ENCODE peak calls at places on chromosomes 12 and 14, in six cellular contexts. F, S, M, Z, D and B are unnamed samples.

GRCh38 chr14:87264796-87265195 is 728.2 kb downstream of the GALC start:
- DNase-seq in F (no peak), D (no peak), S (no peak), Z (no peak), M (no peak), B (no peak)

GRCh38 chr12:26937443-26937862 is 328 bp downstream of the INTS13 start:
- DNase-seq in F (no peak), M (no peak), Z (no peak), S (no peak), D (no peak), B (no peak)

GRCh38 chr14:85471744-85472143 is 58.2 kb upstream of the FLRT2 start:
- DNase-seq in F (peak), D (no peak), M (no peak), S (no peak), Z (no peak), B (no peak)

GRCh38 chr12:78519422-78519821 is 345.2 kb upstream of the SYT1 start:
- DNase-seq in D (no peak), Z (no peak), S (no peak), F (peak), M (no peak), B (no peak)

GRCh38 chr12:126554599-126554998 is 1489.4 kb downstream of the AACS start:
- DNase-seq in S (no peak), M (no peak), F (no peak), D (no peak), Z (no peak), B (no peak)

GRCh38 chr12:13223941-13224340 is 27.4 kb downstream of the EMP1 start:
- DNase-seq in M (no peak), D (no peak), Z (no peak), S (no peak), F (no peak), B (no peak)

GRCh38 chr12:56099787-56100186 is 4.6 kb upstream of the PA2G4 start:
- DNase-seq in D (no peak), Z (no peak), F (no peak), M (no peak), S (no peak), B (no peak)

GRCh38 chr14:74140374-74140850 is 55.7 kb downstream of the LIN52 start:
- DNase-seq in F (no peak), D (no peak), S (no peak), Z (no peak), M (peak), B (peak)

GRCh38 chr14:105325716-105326567 is 11.4 kb downstream of the PACS2 start:
- DNase-seq in Z (no peak), S (no peak), F (peak), M (no peak), D (no peak), B (no peak)

GRCh38 chr12:93833946-93834345 is 156.8 kb downstream of the CRADD start:
- DNase-seq in F (no peak), S (no peak), Z (no peak), M (no peak), D (no peak), B (no peak)

GRCh38 chr12:65123435-65124063 is 2.4 kb upstream of the WIF1 start:
- DNase-seq in F (no peak), S (no peak), Z (no peak), D (no peak), M (no peak), B (no peak)

GRCh38 chr12:125552223-125552747 is 487.1 kb downstream of the AACS start:
- DNase-seq in M (no peak), S (no peak), F (no peak), Z (no peak), D (no peak), B (no peak)

GRCh38 chr14:82655770-82656169 is 1122.1 kb upstream of the SEL1L start:
- DNase-seq in Z (no peak), F (no peak), M (no peak), D (no peak), S (no peak), B (no peak)

GRCh38 chr14:52068741-52069616 is at the start of gene NID2:
- DNase-seq in F (peak), D (peak), M (peak), S (no peak), Z (peak), B (no peak)

GRCh38 chr12:62865860-62866407 is 69.0 kb downstream of the PPM1H start:
- DNase-seq in M (no peak), S (peak), Z (no peak), D (no peak), F (no peak), B (no peak)

GRCh38 chr12:81416571-81416970 is 338.7 kb downstream of the ACSS3 start:
- DNase-seq in Z (no peak), M (no peak), S (no peak), F (no peak), D (no peak), B (no peak)

GRCh38 chr12:85441740-85442139 is 161.7 kb downstream of the ALX1 start:
- DNase-seq in Z (no peak), F (no peak), M (no peak), D (no peak), S (peak), B (no peak)

GRCh38 chr14:66624319-66624937 is 116.5 kb downstream of the GPHN start:
- DNase-seq in Z (no peak), F (peak), M (peak), D (no peak), S (peak), B (no peak)

GRCh38 chr12:72560370-72560769 is 288.2 kb downstream of the TRHDE start:
- DNase-seq in M (no peak), F (no peak), D (no peak), S (no peak), Z (no peak), B (no peak)

GRCh38 chr14:20855652-20856291 is 35.4 kb upstream of the RNASE3 start:
- DNase-seq in D (peak), S (peak), F (peak), Z (peak), M (peak), B (peak)

GRCh38 chr14:94237983-94238382 is 55.1 kb downstream of the SERPINA10 start:
- DNase-seq in M (no peak), Z (no peak), F (no peak), S (no peak), D (no peak), B (no peak)

GRCh38 chr12:4138051-4138450 is 135.5 kb upstream of the CCND2 start:
- DNase-seq in S (no peak), F (no peak), Z (no peak), D (no peak), M (no peak), B (no peak)

GRCh38 chr14:81313775-81314429 is 86.2 kb downstream of the STON2 start:
- DNase-seq in D (no peak), Z (no peak), F (no peak), S (no peak), M (no peak), B (no peak)

GRCh38 chr12:57395121-57395520 is 35.7 kb downstream of the R3HDM2 start:
- DNase-seq in Z (no peak), S (no peak), M (no peak), F (no peak), D (no peak), B (no peak)

GRCh38 chr12:132672678-132673077 is 14.5 kb downstream of the POLE start:
- DNase-seq in M (no peak), D (no peak), F (no peak), S (no peak), Z (no peak), B (no peak)

GRCh38 chr12:30450872-30451271 is 244.8 kb downstream of the IPO8 start:
- DNase-seq in S (no peak), F (no peak), M (no peak), Z (no peak), D (no peak), B (no peak)

GRCh38 chr14:77882098-77882497 is 82.2 kb downstream of the ADCK1 start:
- DNase-seq in D (no peak), Z (no peak), S (no peak), F (peak), M (no peak), B (no peak)

GRCh38 chr14:50225067-50225973 is 6.1 kb downstream of the SOS2 start:
- DNase-seq in M (no peak), S (no peak), F (no peak), D (no peak), Z (no peak), B (no peak)

GRCh38 chr14:68757618-68758081 is 35.2 kb downstream of the ZFP36L1 start:
- DNase-seq in Z (no peak), M (peak), S (no peak), D (no peak), F (no peak), B (peak)

GRCh38 chr12:19970116-19970515 is 398.2 kb upstream of the PDE3A start:
- DNase-seq in F (no peak), D (no peak), M (no peak), Z (no peak), S (no peak), B (no peak)

GRCh38 chr12:19971396-19971802 is 396.9 kb upstream of the PDE3A start:
- DNase-seq in Z (no peak), F (peak), M (no peak), S (peak), D (no peak), B (no peak)

GRCh38 chr12:19969476-19969875 is 398.9 kb upstream of the PDE3A start:
- DNase-seq in S (no peak), M (no peak), F (no peak), D (no peak), Z (no peak), B (no peak)

GRCh38 chr12:19971881-19972280 is 396.5 kb upstream of the PDE3A start:
- DNase-seq in S (no peak), Z (no peak), M (no peak), D (no peak), F (peak), B (no peak)

GRCh38 chr12:19970826-19971225 is 397.5 kb upstream of the PDE3A start:
- DNase-seq in D (no peak), M (no peak), S (no peak), Z (no peak), F (no peak), B (no peak)
- H3K27ac ChIP-seq in D (no peak), M (peak), S (no peak), Z (no peak), F (peak), B (peak)

DNA sequence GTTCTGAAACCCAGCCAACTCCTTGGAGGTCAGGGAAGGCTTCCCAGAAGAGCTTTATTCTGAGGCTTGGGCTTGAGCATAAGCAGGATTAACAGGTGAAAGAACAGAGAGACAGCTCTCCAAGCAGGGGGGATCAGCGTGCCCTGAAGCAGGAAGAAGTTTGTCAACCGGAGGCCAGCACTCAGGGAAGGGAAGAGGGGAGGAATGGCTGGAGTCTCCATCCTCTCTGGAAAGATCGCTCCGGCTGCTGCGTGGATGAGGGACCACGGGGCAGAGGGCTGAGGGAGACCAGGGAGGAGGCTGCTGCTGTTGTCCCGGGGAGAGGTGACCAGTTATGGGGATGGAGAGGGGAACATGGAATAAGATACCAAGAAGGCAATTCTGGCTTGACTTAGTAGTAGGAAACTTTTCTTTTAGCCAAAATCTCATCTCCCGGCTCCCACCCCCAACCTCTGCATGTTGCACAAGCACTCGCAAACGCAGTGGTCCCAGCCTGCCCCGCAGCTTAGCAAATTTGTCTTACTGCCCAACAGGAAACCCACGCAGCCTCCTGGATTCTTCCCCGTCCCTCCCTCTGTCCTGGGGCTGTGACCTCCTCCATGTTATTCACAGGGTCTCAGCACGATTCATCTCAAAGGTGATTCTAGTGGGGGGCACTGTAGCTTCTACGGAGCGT is 1.2 kb upstream of the SSH1 start:
- DNase-seq in S (no peak), M (no peak), D (peak), F (peak), Z (no peak), B (no peak)
- H3K27ac ChIP-seq in S (peak), M (peak), D (peak), F (no peak), Z (peak), B (peak)

DNA sequence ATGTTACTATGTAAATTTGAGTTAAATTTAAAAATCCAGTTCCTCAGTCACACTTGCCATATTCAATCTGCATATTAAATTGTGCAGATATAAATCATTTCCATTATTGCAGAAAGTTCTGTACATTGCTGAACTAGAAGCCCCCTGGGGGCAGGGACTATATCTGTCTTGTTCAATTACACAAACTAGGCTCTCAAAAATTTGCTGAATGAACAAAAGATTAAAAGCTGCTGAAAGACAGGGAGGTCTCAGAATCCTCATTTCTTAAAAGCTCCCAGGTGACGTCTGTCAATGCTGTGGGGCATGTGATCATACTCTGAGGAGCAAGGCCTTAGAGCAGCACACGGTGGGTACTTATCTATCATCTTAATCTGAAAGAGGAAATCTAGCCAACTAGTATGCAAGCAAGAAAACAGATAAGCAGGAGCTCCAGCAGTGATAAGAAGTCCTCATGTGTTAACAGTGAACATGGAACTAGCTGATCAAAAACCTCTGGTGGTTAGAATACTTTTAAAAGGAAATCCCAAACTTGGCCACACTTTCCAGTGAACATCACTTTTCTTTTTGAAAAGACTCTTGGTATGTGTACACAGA is 60.5 kb downstream of the APPL2 start:
- DNase-seq in D (no peak), Z (no peak), M (no peak), F (no peak), S (no peak), B (no peak)
- H3K27ac ChIP-seq in D (no peak), Z (no peak), M (no peak), F (no peak), S (no peak), B (no peak)

GRCh38 chr12:46219147-46219891 is 49.5 kb downstream of the SLC38A1 start:
- DNase-seq in S (no peak), M (no peak), D (no peak), Z (no peak), F (no peak), B (no peak)

GRCh38 chr12:46223047-46223446 is 45.8 kb downstream of the SLC38A1 start:
- DNase-seq in F (no peak), D (no peak), M (no peak), Z (no peak), S (no peak), B (no peak)

GRCh38 chr12:46219892-46220655 is 48.8 kb downstream of the SLC38A1 start:
- DNase-seq in S (peak), Z (no peak), M (no peak), D (no peak), F (no peak), B (no peak)

GRCh38 chr12:46222642-46223041 is 46.2 kb downstream of the SLC38A1 start:
- DNase-seq in D (no peak), M (no peak), F (no peak), Z (no peak), S (no peak), B (no peak)

DNA sequence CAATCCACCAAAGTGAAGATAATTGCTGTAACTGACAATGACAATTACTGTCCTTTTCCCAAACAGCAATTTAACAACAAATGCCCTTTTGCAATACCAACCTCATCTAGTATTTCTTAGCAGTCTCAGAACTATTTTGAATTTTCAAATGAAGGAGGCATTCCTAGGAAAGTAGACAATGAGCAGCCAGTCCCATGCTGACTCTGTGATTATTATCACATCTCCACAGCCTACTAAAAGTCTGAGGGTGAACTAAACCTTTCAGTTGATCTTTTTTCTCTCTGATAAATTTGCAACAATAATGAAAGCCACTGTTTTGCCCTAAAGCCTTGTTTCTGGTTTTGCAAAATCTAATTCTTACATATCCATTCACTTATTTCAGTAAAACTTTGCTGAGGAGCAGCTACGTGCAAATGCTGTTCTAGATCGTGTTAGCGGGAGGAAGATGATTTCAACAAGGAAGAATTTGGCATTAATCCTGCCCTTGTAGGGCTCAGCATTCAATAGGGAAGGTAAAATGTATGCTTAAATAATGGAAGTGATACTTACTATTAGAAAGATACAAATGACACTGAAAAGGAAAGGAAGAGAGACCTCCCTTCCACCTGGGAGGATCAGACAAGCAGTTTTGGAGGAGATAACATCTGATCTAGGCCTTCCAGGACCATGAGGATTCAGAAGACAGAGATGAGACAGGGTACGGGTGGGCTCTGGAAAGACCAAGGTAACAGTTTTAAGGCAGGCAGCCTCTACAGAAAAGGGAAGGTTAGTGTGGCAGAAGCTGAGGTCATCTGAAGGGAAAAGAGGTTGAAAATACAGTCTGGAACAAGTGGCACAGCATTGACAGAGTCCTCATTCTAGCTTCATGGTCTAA is 47.4 kb downstream of the SLC38A1 start:
- DNase-seq in Z (no peak), M (no peak), F (no peak), S (no peak), D (no peak), B (no peak)
- H3K27ac ChIP-seq in Z (no peak), M (peak), F (no peak), S (no peak), D (peak), B (peak)

GRCh38 chr12:104280111-104280510 is 23.4 kb upstream of the EID3 start:
- DNase-seq in F (no peak), M (no peak), D (no peak), Z (no peak), S (no peak), B (no peak)
- H3K27ac ChIP-seq in F (no peak), M (peak), D (no peak), Z (no peak), S (peak), B (peak)

DNA sequence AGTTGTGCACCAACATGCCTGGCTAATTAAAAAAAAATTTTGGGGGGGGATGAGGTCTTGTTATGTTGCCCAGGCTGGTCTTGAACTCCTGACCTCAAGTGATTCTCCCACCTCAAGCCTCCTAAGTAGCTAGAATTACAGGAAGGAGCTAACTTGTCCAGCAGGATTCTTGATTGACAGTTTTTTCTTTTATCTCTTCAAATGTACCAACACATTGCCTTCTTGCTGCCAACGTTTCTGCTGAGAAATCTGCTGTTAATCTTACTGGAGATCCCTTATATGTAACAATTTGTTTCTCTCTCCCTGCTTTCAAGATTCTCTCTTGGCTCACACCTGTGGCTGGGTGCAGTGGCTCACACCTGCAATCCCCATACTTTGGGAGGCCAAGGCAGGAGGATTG is 22.4 kb upstream of the MARK3 start:
- DNase-seq in M (no peak), D (no peak), F (no peak), Z (no peak), S (peak), B (no peak)
- H3K27ac ChIP-seq in M (no peak), D (no peak), F (no peak), Z (no peak), S (no peak), B (no peak)

DNA sequence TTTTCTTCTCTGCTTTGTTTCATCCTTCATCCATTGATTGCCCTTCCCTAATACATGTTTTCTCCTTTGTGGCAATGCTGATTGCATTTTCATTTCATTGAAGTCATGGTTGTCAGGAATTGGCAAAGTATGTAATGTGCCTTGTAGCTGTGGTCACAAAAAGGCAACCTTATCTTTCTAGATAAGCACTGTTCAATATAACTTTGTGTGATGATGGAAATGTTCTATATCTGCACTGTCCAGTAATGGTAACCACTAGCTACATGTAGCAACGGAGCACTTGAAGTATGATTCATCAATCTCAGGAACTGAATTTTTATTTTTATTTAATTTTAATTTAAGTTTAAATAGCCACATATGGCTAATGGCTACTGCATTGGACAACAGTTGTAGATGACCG is 79.8 kb downstream of the PCNX1 start:
- DNase-seq in S (no peak), M (no peak), Z (no peak), F (no peak), D (no peak), B (no peak)
- H3K27ac ChIP-seq in S (no peak), M (no peak), Z (no peak), F (no peak), D (no peak), B (no peak)